ENCODE peak calls at places on chromosomes 7 and 10, in eight cellular contexts. N is left ventricle myocardium inferior, U is psoas muscle, O is heart left ventricle, K is hepatocyte, R is tibial artery, S is lower lobe of right lung, I is adrenal gland. F is an unnamed sample.

GRCh38 chr10:49488056-49488455 is 50.9 kb downstream of the ERCC6 start:
- DNase-seq in N (no peak), U (no peak), O (no peak), K (peak; percentile 58), R (no peak), S (no peak), I (peak; percentile 49), F (no peak)

GRCh38 chr10:100357073-100357858 is 10.2 kb downstream of the SCD start:
- DNase-seq in N (no peak), U (no peak), O (no peak), K (no peak), R (no peak), S (no peak), I (no peak), F (no peak)

GRCh38 chr7:30912021-30912420 is 368 bp downstream of the AQP1 start:
- DNase-seq in N (no peak), U (no peak), O (no peak), K (no peak), R (no peak), S (no peak), I (no peak), F (no peak)

GRCh38 chr7:129845972-129846327 is 106.8 kb downstream of the UBE2H start:
- DNase-seq in N (no peak), U (no peak), O (no peak), K (no peak), R (no peak), S (no peak), I (no peak), F (no peak)

GRCh38 chr10:131560726-131561390 is 249.3 kb upstream of the TCERG1L start:
- DNase-seq in N (no peak), U (no peak), O (no peak), K (no peak), R (no peak), S (no peak), I (no peak), F (no peak)

GRCh38 chr7:151425670-151426075 is 14.3 kb downstream of the CRYGN start:
- DNase-seq in N (no peak), U (no peak), O (no peak), K (peak; percentile 34), R (peak; percentile 76), S (no peak), I (no peak), F (no peak)

GRCh38 chr7:106773228-106773627 is 91.9 kb upstream of the PIK3CG start:
- DNase-seq in N (no peak), U (no peak), O (no peak), K (no peak), R (no peak), S (no peak), I (no peak), F (no peak)

GRCh38 chr7:111953611-111954010 is 252.6 kb downstream of the DOCK4 start:
- DNase-seq in N (no peak), U (no peak), O (no peak), K (no peak), R (no peak), S (no peak), I (no peak), F (peak; percentile 3)

DNA sequence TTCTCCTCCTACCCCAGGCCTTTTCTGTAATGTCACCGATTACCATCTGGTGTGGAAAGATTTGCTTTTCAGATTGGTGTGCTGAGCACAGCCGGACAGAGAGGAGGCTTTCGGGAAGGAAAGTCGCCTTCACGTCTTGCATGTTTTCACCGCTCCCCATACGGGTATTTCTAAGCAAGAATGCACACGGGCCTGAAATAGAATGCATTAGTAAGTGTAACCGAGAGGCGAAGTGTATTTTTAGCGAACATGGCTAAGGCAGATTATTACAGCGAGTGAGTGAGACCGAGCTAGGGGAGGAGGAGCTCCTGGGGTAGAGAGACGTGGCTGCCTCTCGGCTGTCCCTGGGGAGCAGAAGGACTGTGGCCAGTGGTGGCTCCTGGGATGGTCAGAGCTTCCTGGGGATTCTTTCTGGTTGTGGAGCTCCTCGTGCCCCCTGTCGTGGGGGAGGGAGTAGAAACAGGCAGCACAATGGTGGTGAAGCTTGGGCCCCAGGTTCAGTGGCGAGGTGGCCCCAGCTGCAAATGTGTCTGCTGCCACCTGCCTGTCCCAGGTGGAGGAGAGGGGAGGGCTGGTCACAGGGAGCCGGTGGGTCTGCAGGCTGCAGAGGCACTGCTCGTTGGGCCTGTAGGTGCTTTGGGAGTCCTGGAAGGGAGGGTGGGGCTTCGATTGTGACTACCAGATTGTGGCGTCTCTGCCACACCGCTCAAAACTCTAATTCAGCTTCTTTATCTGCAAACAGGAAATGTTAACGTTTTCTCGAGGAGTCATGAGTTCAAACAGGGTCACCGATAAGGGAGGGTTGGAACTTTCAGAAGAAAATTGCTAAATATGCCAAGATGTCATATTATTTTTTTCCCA is 135.8 kb downstream of the CAMK1D start:
- DNase-seq in N (peak; percentile 32), U (peak; percentile 64), O (peak; percentile 33), K (no peak), R (peak; percentile 83), S (no peak), I (no peak), F (peak; percentile 62)
- TF ChIP-seq CTCF in N (peak; percentile 22), U (no peak), O (no peak), K (no peak), R (no peak), S (no peak), I (no peak), F (peak; percentile 27)

GRCh38 chr7:5397657-5398237 is 25.9 kb downstream of the TNRC18 start:
- DNase-seq in N (no peak), U (no peak), O (no peak), K (no peak), R (no peak), S (no peak), I (no peak), F (no peak)

GRCh38 chr7:5395246-5395645 is 28.4 kb downstream of the TNRC18 start:
- DNase-seq in N (no peak), U (no peak), O (no peak), K (no peak), R (no peak), S (no peak), I (no peak), F (no peak)

GRCh38 chr7:5394264-5395105 is 29.1 kb downstream of the TNRC18 start:
- DNase-seq in N (no peak), U (no peak), O (no peak), K (peak; percentile 2), R (no peak), S (no peak), I (no peak), F (no peak)

GRCh38 chr7:5396542-5396941 is 27.1 kb downstream of the TNRC18 start:
- DNase-seq in N (no peak), U (no peak), O (no peak), K (no peak), R (no peak), S (peak; percentile 78), I (no peak), F (no peak)

DNA sequence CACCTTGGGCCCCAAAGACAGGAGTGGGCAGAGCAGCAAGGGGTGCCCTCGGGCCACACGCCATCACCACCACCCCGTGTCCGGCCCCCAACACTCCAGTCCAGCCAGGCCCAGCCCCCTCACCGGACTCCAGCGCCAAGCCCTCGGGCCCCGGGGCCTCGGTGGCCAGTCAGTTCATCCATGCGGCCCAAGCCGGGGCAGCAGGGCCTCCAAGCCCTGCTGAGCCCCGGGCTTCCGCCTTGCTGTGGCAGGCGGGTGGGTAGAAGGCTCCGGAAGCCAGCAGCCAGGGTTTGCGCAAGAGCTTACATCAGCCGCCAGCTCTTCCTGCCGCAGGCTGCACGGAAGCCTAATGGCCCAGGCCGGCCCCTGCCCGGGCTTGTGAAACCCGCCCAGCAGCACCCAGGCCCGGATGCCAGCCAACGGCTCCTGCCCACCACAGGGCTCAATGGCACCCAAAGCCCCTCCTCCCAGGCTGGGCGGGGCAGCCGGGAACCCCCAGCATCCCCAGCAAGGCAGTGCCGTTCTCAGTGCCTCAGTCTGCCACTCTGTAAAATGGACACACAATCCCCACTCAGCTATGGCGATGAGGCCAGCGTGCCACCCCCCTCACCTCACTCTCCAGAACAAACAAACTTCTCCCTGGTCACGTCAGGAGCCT is 26.5 kb downstream of the TNRC18 start:
- DNase-seq in N (peak; percentile 83), U (peak; percentile 92), O (peak; percentile 84), K (peak; percentile 63), R (peak; percentile 90), S (peak; percentile 99), I (peak; percentile 69), F (no peak)
- H3K4me3 ChIP-seq in N (peak overlapping the region; percentile 54), U (peak overlapping the region; percentile 61), O (peak overlapping the region; percentile 39), K (no peak overlapping the region), R (peak overlapping the region; percentile 25), S (peak overlapping the region; percentile 71), I (peak overlapping the region; percentile 36), F (no peak overlapping the region)

DNA sequence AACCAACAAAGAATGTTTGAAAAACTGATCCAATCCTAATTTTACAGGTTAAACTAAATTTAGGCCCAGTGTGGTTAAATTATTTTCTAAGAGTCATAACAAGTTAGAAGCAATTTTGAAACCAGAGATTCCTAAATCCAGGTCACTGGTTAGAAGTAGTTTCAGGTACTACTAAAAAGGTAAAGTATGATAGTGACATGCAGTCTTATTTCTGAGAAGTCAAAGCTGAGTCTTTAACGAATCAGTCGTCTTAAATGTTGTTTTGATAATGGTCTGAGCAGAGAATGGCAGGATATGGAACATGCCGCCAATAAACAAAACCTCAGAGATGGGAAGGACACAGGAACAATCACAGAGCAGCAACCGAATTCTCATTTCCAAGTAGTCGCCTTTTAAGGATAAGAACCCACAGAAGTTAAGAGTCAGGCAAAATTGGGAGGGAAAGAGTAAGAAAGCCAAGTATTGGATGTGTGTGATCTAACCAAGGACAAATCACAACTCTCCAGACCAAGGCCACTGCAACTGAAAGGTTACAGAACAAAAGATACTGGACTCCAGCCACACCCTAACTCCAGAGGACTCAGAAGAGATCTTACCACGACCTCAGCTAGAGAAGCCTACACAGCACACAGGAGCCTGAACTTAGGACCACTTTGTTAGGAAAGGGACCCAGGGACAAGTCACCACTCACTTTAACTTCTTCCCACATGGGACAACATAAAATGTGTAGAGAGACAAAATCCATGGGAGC is 19.7 kb downstream of the TMEM243 start:
- DNase-seq in N (no peak), U (no peak), O (no peak), K (no peak), R (no peak), S (no peak), I (no peak), F (no peak)
- TF ChIP-seq CTCF in N (no peak), U (no peak), O (no peak), K (no peak), R (no peak), S (no peak), I (no peak), F (no peak)

GRCh38 chr10:125156739-125157472 is 3.5 kb downstream of the CTBP2 start:
- DNase-seq in N (no peak), U (no peak), O (no peak), K (no peak), R (peak; percentile 35), S (no peak), I (no peak), F (peak; percentile 58)
- H3K4me3 ChIP-seq in N (peak overlapping the region; percentile 93), U (peak overlapping the region; percentile 93), O (peak overlapping the region; percentile 91), K (peak overlapping the region; percentile 47), R (peak overlapping the region; percentile 95), S (peak overlapping the region; percentile 77), I (peak overlapping the region; percentile 97), F (peak overlapping the region; percentile 88)

DNA sequence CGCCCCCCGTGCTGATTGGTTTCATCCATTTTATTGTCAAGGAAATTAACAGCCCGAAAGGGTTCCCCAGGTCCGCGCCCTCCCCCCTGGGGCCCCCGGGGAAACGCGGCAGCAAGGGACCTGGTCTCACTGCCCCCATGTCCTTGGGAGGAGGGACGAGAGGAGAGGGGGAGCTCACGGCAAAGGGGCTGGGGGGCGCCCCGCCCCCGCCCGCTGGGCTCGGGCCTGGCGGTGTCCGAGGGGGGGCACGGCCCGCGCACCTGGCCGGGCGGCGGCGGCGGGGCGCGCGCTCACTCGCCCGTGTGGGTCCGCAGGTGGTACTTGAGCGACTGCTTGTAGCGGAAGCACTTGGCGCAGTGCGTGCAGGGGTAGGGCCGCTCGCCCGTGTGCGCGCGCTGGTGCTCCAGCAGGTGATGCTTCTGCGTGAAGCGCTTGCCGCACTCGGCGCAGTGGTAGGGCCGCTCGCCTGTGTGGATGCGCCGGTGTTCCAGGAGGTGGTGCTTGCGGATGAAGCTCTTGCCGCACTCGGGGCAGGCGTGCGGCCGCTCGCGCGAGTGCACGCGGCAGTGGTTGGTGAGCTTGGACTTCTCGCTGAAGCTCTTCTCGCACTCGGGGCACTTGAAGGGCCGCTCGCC is 29.3 kb downstream of the ZNF777 start:
- DNase-seq in N (no peak), U (no peak), O (no peak), K (no peak), R (no peak), S (no peak), I (no peak), F (no peak)
- TF ChIP-seq CTCF in N (no peak), U (no peak), O (no peak), K (no peak), R (no peak), S (no peak), I (no peak), F (no peak)